ENCODE peak calls at places on chromosomes 1 and 21, in eight cellular contexts. A, C, Q, J, U, Z, P and O are unnamed samples.

GRCh38 chr1:219374167-219374566 is 200.5 kb downstream of the LYPLAL1 start:
- DNase-seq in Q (no peak), A (no peak), P (no peak), J (no peak), Z (no peak), C (no peak), U (no peak), O (no peak)

GRCh38 chr1:67815303-67816095 is 17.8 kb downstream of the GNG12 start:
- DNase-seq in Z (peak), Q (no peak), C (no peak), P (no peak), U (no peak), J (no peak), A (no peak), O (no peak)

GRCh38 chr1:109876617-109877319 is 33.9 kb upstream of the CSF1 start:
- DNase-seq in Q (no peak), A (no peak), Z (no peak), U (no peak), C (peak), P (no peak), J (no peak), O (no peak)

GRCh38 chr1:88540255-88540654 is 143.8 kb upstream of the PKN2 start:
- DNase-seq in U (no peak), J (no peak), C (no peak), Q (no peak), P (no peak), Z (no peak), A (no peak), O (no peak)

GRCh38 chr1:189657131-189657530 is 820.5 kb downstream of the BRINP3 start:
- DNase-seq in J (no peak), Z (no peak), C (no peak), P (no peak), Q (no peak), U (no peak), A (no peak), O (no peak)

GRCh38 chr1:29579821-29580425 is 343.6 kb downstream of the PTPRU start:
- DNase-seq in Q (no peak), J (no peak), P (no peak), C (peak), Z (no peak), A (peak), U (no peak), O (peak)

GRCh38 chr1:25895365-25895990 is 10.7 kb downstream of the STMN1 start:
- DNase-seq in Z (peak), P (peak), U (peak), C (peak), J (peak), Q (peak), A (peak), O (peak)

GRCh38 chr21:34836103-34836932 is 167.5 kb downstream of the CLIC6 start:
- DNase-seq in Z (peak), A (peak), P (peak), U (no peak), C (peak), J (peak), Q (no peak), O (peak)

GRCh38 chr1:17233675-17234074 is 15.2 kb upstream of the PADI3 start:
- DNase-seq in U (no peak), C (peak), J (no peak), A (peak), Z (peak), Q (no peak), P (peak), O (peak)

GRCh38 chr1:43445618-43446387 is 7.9 kb downstream of the HYI start:
- DNase-seq in P (peak), Q (no peak), A (no peak), U (no peak), C (no peak), J (no peak), Z (no peak), O (no peak)

GRCh38 chr1:77407738-77408375 is 126.0 kb downstream of the AK5 start:
- DNase-seq in Q (no peak), A (no peak), Z (no peak), U (no peak), P (no peak), C (peak), J (no peak), O (peak)

GRCh38 chr1:112237983-112238515 is 158.0 kb upstream of the CTTNBP2NL start:
- DNase-seq in U (no peak), Q (no peak), C (no peak), Z (no peak), A (no peak), P (no peak), J (no peak), O (no peak)

GRCh38 chr1:245707941-245708340 is 553.2 kb downstream of the KIF26B start:
- DNase-seq in A (no peak), U (no peak), C (no peak), P (no peak), J (no peak), Z (no peak), Q (no peak), O (no peak)

GRCh38 chr1:183178490-183178889 is 7.6 kb upstream of the LAMC2 start:
- DNase-seq in P (no peak), A (no peak), Z (no peak), J (no peak), U (no peak), C (peak), Q (no peak), O (no peak)

GRCh38 chr1:114549137-114549536 is 32.3 kb downstream of the BCAS2 start:
- DNase-seq in P (no peak), C (no peak), U (no peak), A (no peak), Q (no peak), J (no peak), Z (no peak), O (peak)

GRCh38 chr1:26723013-26723991 is 27.5 kb downstream of the ARID1A start:
- DNase-seq in P (peak), A (peak), Z (peak), J (peak), C (peak), U (peak), Q (peak), O (peak)